ENCODE peak calls at places on chromosomes 6 and 20, in four cellular contexts. P, F, U and G are unnamed samples.

GRCh38 chr20:2558581-2559301 is 22.4 kb downstream of the TMC2 start:
- DNase-seq in F (no peak), U (no peak), P (no peak), G (peak; percentile 6)

GRCh38 chr6:136723780-136724179 is 68.5 kb downstream of the MAP3K5 start:
- DNase-seq in U (no peak), F (no peak), P (no peak), G (peak; percentile 14)

GRCh38 chr6:105359419-105360366 is 43.2 kb downstream of the PREP start:
- DNase-seq in U (peak; percentile 95), F (no peak), P (no peak), G (peak; percentile 90)

GRCh38 chr20:33291830-33292355 is 8.9 kb downstream of the BPIFB1 start:
- DNase-seq in U (no peak), F (peak; percentile 28), P (peak; percentile 77), G (no peak)

GRCh38 chr6:69835414-69836179 is 30.8 kb upstream of the COL19A1 start:
- DNase-seq in U (peak; percentile 47), P (peak; percentile 28), F (no peak), G (peak; percentile 79)

GRCh38 chr6:150739711-150740349 is 125.7 kb upstream of the MTHFD1L start:
- DNase-seq in F (no peak), U (no peak), P (no peak), G (no peak)

GRCh38 chr6:2986722-2987196 is 12.9 kb upstream of the NQO2 start:
- DNase-seq in P (no peak), F (no peak), U (peak; percentile 90), G (peak; percentile 89)

GRCh38 chr6:87700729-87701675 is 1.0 kb downstream of the AKIRIN2 start:
- DNase-seq in P (peak; percentile 35), U (peak; percentile 68), F (no peak), G (peak; percentile 91)

GRCh38 chr20:21125072-21125848 is 622 bp upstream of the KIZ start:
- DNase-seq in P (peak; percentile 26), F (no peak), U (peak; percentile 22), G (peak; percentile 71)

GRCh38 chr20:10769700-10770099 is 95.9 kb upstream of the JAG1 start:
- DNase-seq in F (no peak), P (no peak), U (peak; percentile 41), G (no peak)

GRCh38 chr20:50932881-50933280 is 1.6 kb upstream of the ADNP start:
- DNase-seq in F (no peak), U (no peak), P (no peak), G (no peak)

GRCh38 chr20:58102744-58103516 is 125.5 kb downstream of the ANKRD60 start:
- DNase-seq in P (no peak), F (no peak), U (peak; percentile 82), G (peak; percentile 40)

GRCh38 chr6:70375166-70375565 is 38.1 kb upstream of the FAM135A start:
- DNase-seq in U (no peak), F (no peak), P (no peak), G (peak; percentile 20)

GRCh38 chr20:62142252-62143117 is 709 bp downstream of the PSMA7 start:
- DNase-seq in U (no peak), F (no peak), P (peak; percentile 35), G (no peak)

GRCh38 chr20:52017669-52018317 is 173.8 kb downstream of the ZFP64 start:
- DNase-seq in F (no peak), P (no peak), U (no peak), G (no peak)

GRCh38 chr6:3489032-3489757 is 32.3 kb upstream of the SLC22A23 start:
- DNase-seq in P (no peak), U (peak; percentile 81), F (peak; percentile 84), G (no peak)

GRCh38 chr6:39037082-39037487 is 11.5 kb upstream of the GLP1R start:
- DNase-seq in U (no peak), F (no peak), P (no peak), G (no peak)

GRCh38 chr20:8492182-8492581 is 360.1 kb downstream of the PLCB1 start:
- DNase-seq in U (no peak), F (no peak), P (no peak), G (no peak)

GRCh38 chr20:46063652-46064054 is 26.1 kb downstream of the NCOA5 start:
- DNase-seq in P (no peak), F (no peak), U (no peak), G (no peak)

GRCh38 chr20:32610897-32611218 is 25.7 kb upstream of the NOL4L start:
- DNase-seq in F (no peak), U (no peak), P (no peak), G (no peak)

GRCh38 chr6:34484899-34485298 is 19.0 kb downstream of the PACSIN1 start:
- DNase-seq in P (no peak), F (no peak), U (no peak), G (no peak)

GRCh38 chr6:25498510-25498909 is 153.5 kb upstream of the SCGN start:
- DNase-seq in F (no peak), P (no peak), U (no peak), G (no peak)

GRCh38 chr20:9059931-9060330 is 9.0 kb upstream of the PLCB4 start:
- DNase-seq in P (no peak), F (no peak), U (peak; percentile 78), G (peak; percentile 71)

GRCh38 chr6:140175486-140175885 is 801.0 kb upstream of the CITED2 start:
- DNase-seq in P (no peak), U (no peak), F (no peak), G (peak; percentile 34)

GRCh38 chr6:28393912-28394662 is 5.5 kb downstream of the ZSCAN12 start:
- DNase-seq in U (no peak), P (peak; percentile 9), F (no peak), G (no peak)

GRCh38 chr6:39834278-39834677 is 42.1 kb downstream of the DAAM2 start:
- DNase-seq in F (no peak), P (no peak), U (no peak), G (no peak)

GRCh38 chr6:6179858-6180257 is 140.6 kb downstream of the F13A1 start:
- DNase-seq in P (no peak), U (no peak), F (no peak), G (no peak)

GRCh38 chr6:79277109-79277508 is 42.6 kb upstream of the HMGN3 start:
- DNase-seq in F (no peak), P (no peak), U (peak; percentile 14), G (peak; percentile 36)

GRCh38 chr6:110566346-110567125 is 90.1 kb upstream of the SLC22A16 start:
- DNase-seq in P (no peak), U (peak; percentile 34), F (no peak), G (no peak)

GRCh38 chr20:61954276-61955021 is 111.2 kb downstream of the TAF4 start:
- DNase-seq in U (no peak), F (no peak), P (peak; percentile 1), G (no peak)

GRCh38 chr20:34720266-34720665 is 16.1 kb downstream of the TP53INP2 start:
- DNase-seq in P (no peak), U (peak; percentile 36), F (no peak), G (no peak)